ENCODE peak calls at places on chromosomes 5 and 9, in four cellular contexts. C, V, B and L are unnamed samples.

GRCh38 chr9:967851-968641 is 8.4 kb upstream of the DMRT3 start:
- DNase-seq in B (no peak), C (no peak), V (no peak), L (peak; percentile 30)

GRCh38 chr5:96807099-96807654 is 568 bp downstream of the ERAP1 start:
- DNase-seq in B (peak; percentile 86), V (no peak), C (no peak), L (peak; percentile 32)

GRCh38 chr5:135576075-135576599 is 2.7 kb downstream of the CXCL14 start:
- DNase-seq in C (no peak), B (no peak), V (no peak), L (peak; percentile 3)

GRCh38 chr9:114214181-114214580 is 58.8 kb downstream of the COL27A1 start:
- DNase-seq in B (peak; percentile 66), V (no peak), C (peak; percentile 46), L (no peak)

GRCh38 chr5:151799407-151799806 is 27.7 kb downstream of the G3BP1 start:
- DNase-seq in V (no peak), B (no peak), C (no peak), L (no peak)

GRCh38 chr5:155148694-155149093 is 135.1 kb downstream of the KIF4B start:
- DNase-seq in V (no peak), B (no peak), C (no peak), L (no peak)

GRCh38 chr5:98365126-98365525 is 408.3 kb upstream of the RGMB start:
- DNase-seq in C (no peak), B (no peak), V (no peak), L (no peak)

GRCh38 chr9:15873573-15874177 is 320.8 kb downstream of the CCDC171 start:
- DNase-seq in B (no peak), C (no peak), V (no peak), L (peak; percentile 67)

GRCh38 chr5:137610598-137610997 is 111.5 kb upstream of the SPOCK1 start:
- DNase-seq in V (no peak), B (no peak), C (no peak), L (no peak)